ENCODE peak calls at places on chromosomes 5 and 9, in ten cellular contexts. Z is cardiac muscle cell, T is aorta, M is GM12865, I is GM23338, A is fibroblast of mammary gland, J is breast epithelium, V is prostate gland, F is tibial nerve, R is lower lobe of right lung. U is an unnamed sample.
A peak's percentile ranks its signal among the peaks of the same experiment; 100 is the strongest.

GRCh38 chr5:126535856-126536545 is 59.0 kb downstream of the ALDH7A1 start:
- DNase-seq in I (no peak), A (no peak), J (no peak), V (no peak), T (no peak), F (no peak), M (no peak), R (no peak), Z (no peak), U (no peak)

GRCh38 chr5:108084105-108084504 is 297.8 kb downstream of the FBXL17 start:
- DNase-seq in M (no peak), Z (no peak), V (no peak), R (no peak), F (no peak), J (no peak), A (peak; percentile 15), I (no peak), T (no peak), U (peak; percentile 58)

GRCh38 chr5:147177125-147177840 is 57.5 kb upstream of the STK32A start:
- DNase-seq in R (no peak), I (no peak), Z (peak; percentile 82), F (no peak), J (no peak), A (peak; percentile 74), M (no peak), T (no peak), V (no peak), U (no peak)

GRCh38 chr5:140833993-140834392 is at the start of gene PCDHA7:
- DNase-seq in Z (peak; percentile 34), R (no peak), F (no peak), V (no peak), M (no peak), I (peak; percentile 73), A (peak; percentile 20), T (no peak), J (no peak), U (peak; percentile 32)

GRCh38 chr5:136089804-136090203 is 42.8 kb upstream of the SMAD5 start:
- DNase-seq in A (no peak), T (no peak), J (no peak), I (no peak), F (no peak), V (peak; percentile 75), R (no peak), Z (no peak), M (no peak), U (peak; percentile 48)

GRCh38 chr9:125509476-125509875 is 197.5 kb downstream of the MAPKAP1 start:
- DNase-seq in M (no peak), A (peak; percentile 83), J (no peak), F (no peak), R (no peak), V (no peak), Z (peak; percentile 66), T (no peak), I (no peak), U (peak; percentile 93)

GRCh38 chr5:125026900-125027731 is 280.7 kb upstream of the ZNF608 start:
- DNase-seq in J (no peak), A (peak; percentile 55), T (no peak), R (no peak), I (no peak), F (no peak), V (peak; percentile 52), Z (peak; percentile 72), M (no peak), U (no peak)

GRCh38 chr9:3238241-3238640 is 287.6 kb downstream of the RFX3 start:
- DNase-seq in J (no peak), F (no peak), Z (peak; percentile 9), A (peak; percentile 22), V (no peak), T (no peak), M (no peak), I (no peak), R (no peak), U (no peak)

GRCh38 chr5:57416246-57416996 is 66.2 kb downstream of the ACTBL2 start:
- DNase-seq in T (no peak), R (no peak), Z (peak; percentile 86), F (no peak), M (no peak), A (peak; percentile 94), I (no peak), V (no peak), J (no peak), U (peak; percentile 88)

GRCh38 chr9:114629563-114630090 is 18.5 kb downstream of the TMEM268 start:
- DNase-seq in V (no peak), J (no peak), Z (no peak), T (no peak), A (peak; percentile 49), R (no peak), I (no peak), M (no peak), F (no peak), U (no peak)

GRCh38 chr5:151007430-151008123 is 12.8 kb upstream of the GPX3 start:
- DNase-seq in V (no peak), J (no peak), I (no peak), A (no peak), R (no peak), T (no peak), M (no peak), F (no peak), Z (no peak), U (no peak)

GRCh38 chr5:151005187-151005974 is 15.0 kb upstream of the GPX3 start:
- DNase-seq in J (no peak), Z (peak; percentile 31), A (peak; percentile 54), T (no peak), M (no peak), V (no peak), I (no peak), F (peak; percentile 83), R (no peak), U (peak; percentile 80)

GRCh38 chr5:151004499-151004898 is 15.9 kb upstream of the GPX3 start:
- DNase-seq in T (no peak), M (no peak), V (no peak), A (peak; percentile 24), R (no peak), I (no peak), J (no peak), F (no peak), Z (no peak), U (no peak)

GRCh38 chr5:151006704-151007334 is 13.6 kb upstream of the GPX3 start:
- DNase-seq in I (no peak), F (no peak), A (no peak), Z (no peak), M (no peak), T (peak; percentile 73), J (no peak), V (no peak), R (peak; percentile 73), U (peak; percentile 77)

DNA sequence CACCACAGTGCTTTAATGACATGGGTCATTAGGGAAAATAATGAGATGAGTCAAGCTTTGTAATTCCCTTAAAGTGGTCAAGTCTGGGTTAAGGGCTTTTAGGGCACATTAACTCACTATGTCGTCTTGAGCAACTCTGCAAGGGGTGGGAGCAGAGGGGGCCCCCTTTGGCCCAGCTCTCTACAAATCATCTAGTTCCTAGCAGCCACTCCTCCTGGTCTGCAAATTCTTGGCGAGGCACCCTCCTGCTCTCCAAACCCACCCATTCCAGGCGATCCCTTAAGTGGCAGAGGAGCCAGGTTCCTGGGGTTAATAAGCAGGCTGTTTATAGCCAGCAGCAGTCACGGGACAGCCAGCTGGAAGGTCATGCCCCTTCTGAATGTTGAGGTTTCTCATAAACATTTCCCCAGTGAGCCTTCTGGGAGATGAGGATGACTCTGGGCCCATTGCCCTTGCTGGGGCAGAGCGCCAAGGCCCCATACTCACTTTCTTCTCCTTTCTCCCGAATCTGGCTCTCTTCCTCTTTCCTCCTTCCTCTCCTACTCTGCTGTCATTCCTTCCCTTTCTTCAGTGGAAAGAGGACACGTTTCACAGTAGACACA is 14.3 kb upstream of the GPX3 start:
- DNase-seq in F (peak; percentile 97), M (no peak), A (peak; percentile 86), R (peak; percentile 74), V (peak; percentile 28), T (peak; percentile 92), J (peak; percentile 62), I (no peak), Z (peak; percentile 90), U (peak; percentile 99)
- H3K4me3 ChIP-seq in F (no peak overlapping the region), M (no peak overlapping the region), A (no peak overlapping the region), R (peak overlapping the region; percentile 15), V (no peak overlapping the region), T (no peak overlapping the region), J (peak overlapping the region; percentile 17), I (no peak overlapping the region), Z (no peak overlapping the region), U (no peak overlapping the region)

GRCh38 chr5:67222243-67223033 is 25.8 kb upstream of the CD180 start:
- DNase-seq in V (no peak), T (no peak), R (no peak), I (no peak), A (no peak), Z (no peak), J (no peak), M (no peak), F (no peak), U (no peak)
- H3K4me3 ChIP-seq in V (no peak overlapping the region), T (no peak overlapping the region), R (no peak overlapping the region), I (no peak overlapping the region), A (no peak overlapping the region), Z (no peak overlapping the region), J (no peak overlapping the region), M (no peak overlapping the region), F (no peak overlapping the region), U (no peak overlapping the region)

DNA sequence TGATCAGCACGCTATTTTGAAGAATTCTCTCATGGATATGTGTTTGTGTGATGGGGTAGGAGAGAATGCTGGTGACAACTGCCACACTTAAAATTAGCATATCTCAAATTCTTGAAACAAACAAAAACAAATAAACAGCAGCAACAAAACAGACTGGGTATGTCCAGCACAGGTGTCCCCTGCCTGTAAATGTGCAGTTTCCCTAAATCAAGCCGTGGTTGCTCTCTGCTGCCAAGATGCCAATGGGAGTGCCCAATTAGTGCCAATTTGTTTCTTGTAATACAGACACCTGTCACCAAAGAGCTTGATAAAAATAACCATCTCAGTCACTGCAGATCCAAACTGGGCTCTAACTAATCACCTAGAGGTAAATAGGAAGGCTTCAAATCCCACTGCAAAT is 144.2 kb upstream of the SMARCA2 start:
- DNase-seq in A (no peak), J (no peak), T (no peak), I (no peak), V (no peak), R (no peak), Z (no peak), F (no peak), M (no peak), U (no peak)
- H3K4me3 ChIP-seq in A (no peak overlapping the region), J (no peak overlapping the region), T (no peak overlapping the region), I (no peak overlapping the region), V (no peak overlapping the region), R (no peak overlapping the region), Z (no peak overlapping the region), F (no peak overlapping the region), M (no peak overlapping the region), U (no peak overlapping the region)

DNA sequence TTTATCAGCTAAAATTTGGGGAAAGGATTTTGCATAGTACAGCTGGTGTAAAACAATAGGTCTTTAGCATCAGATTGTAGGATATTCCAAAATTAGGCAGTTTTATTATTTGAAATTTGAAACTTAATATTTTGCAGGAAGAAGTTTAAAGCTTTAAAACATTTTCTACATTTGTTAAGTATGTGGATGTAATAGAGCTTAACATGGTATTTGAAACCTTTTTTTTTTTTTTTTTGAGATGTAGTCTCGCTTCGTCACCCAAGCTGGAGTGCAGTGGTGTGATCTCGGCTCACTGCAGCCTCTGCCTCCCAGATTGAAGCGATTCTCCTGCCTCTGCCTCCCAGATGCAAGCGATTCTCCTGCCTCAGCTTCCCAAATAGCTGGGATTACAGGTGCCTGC is 2.9 kb downstream of the DENND4C start:
- DNase-seq in A (no peak), T (no peak), J (no peak), F (no peak), V (no peak), Z (no peak), I (no peak), R (no peak), M (peak; percentile 22), U (no peak)
- H3K4me3 ChIP-seq in A (no peak overlapping the region), T (no peak overlapping the region), J (peak overlapping the region; percentile 100), F (no peak overlapping the region), V (no peak overlapping the region), Z (peak overlapping the region; percentile 75), I (peak overlapping the region; percentile 91), R (peak overlapping the region; percentile 99), M (peak overlapping the region; percentile 89), U (peak overlapping the region; percentile 82)